ENCODE peak calls at places on chromosome X, in six cellular contexts. E is AG10803, A is GM19239, R is iPS-NIHi11, V is omental fat pad, J is posterior vena cava. F is an unnamed sample.

GRCh38 chrX:33831211-33831610 is 300.9 kb downstream of the FAM47A start:
- DNase-seq in A (no peak), E (no peak), V (no peak), R (no peak), J (no peak), F (no peak)

GRCh38 chrX:43557792-43558191 is 98.3 kb upstream of the MAOA start:
- DNase-seq in A (peak; percentile 9), E (peak; percentile 41), R (peak; percentile 41), J (no peak), V (no peak), F (peak; percentile 1)

GRCh38 chrX:3268804-3269203 is 77.6 kb downstream of the MXRA5 start:
- DNase-seq in V (no peak), A (no peak), E (peak; percentile 75), J (no peak), R (no peak), F (no peak)

GRCh38 chrX:130413415-130413814 is 11.6 kb downstream of the RBMX2 start:
- DNase-seq in E (peak; percentile 38), V (no peak), J (no peak), A (no peak), R (no peak), F (peak; percentile 55)

GRCh38 chrX:141341341-141341740 is 99.0 kb upstream of the SPANXC start:
- DNase-seq in J (no peak), V (no peak), A (no peak), E (peak; percentile 63), R (no peak), F (no peak)

GRCh38 chrX:130984782-130985181 is 73.4 kb upstream of the ARHGAP36 start:
- DNase-seq in R (peak; percentile 7), V (no peak), A (no peak), E (no peak), J (no peak), F (no peak)

GRCh38 chrX:10360121-10360520 is 203.3 kb downstream of the CLCN4 start:
- DNase-seq in E (peak; percentile 0), V (no peak), J (no peak), A (no peak), R (no peak), F (no peak)

GRCh38 chrX:20521245-20521644 is 254.5 kb upstream of the RPS6KA3 start:
- DNase-seq in J (no peak), R (no peak), V (no peak), E (peak; percentile 63), A (no peak), F (no peak)

GRCh38 chrX:133685806-133686205 is 270.5 kb upstream of the GPC4 start:
- DNase-seq in E (no peak), R (peak; percentile 19), V (no peak), A (no peak), J (no peak), F (no peak)

GRCh38 chrX:43510194-43510593 is 145.9 kb upstream of the MAOA start:
- DNase-seq in J (no peak), R (no peak), V (no peak), A (no peak), E (no peak), F (no peak)

GRCh38 chrX:31209005-31209612 is 137.3 kb upstream of the FTHL17 start:
- DNase-seq in J (no peak), E (no peak), V (no peak), R (no peak), A (no peak), F (no peak)

GRCh38 chrX:153875391-153876111 is 10.4 kb downstream of the L1CAM start:
- DNase-seq in J (peak; percentile 87), A (peak; percentile 62), R (peak; percentile 79), V (peak; percentile 35), E (peak; percentile 8), F (peak; percentile 4)

GRCh38 chrX:70139736-70140135 is 6.5 kb downstream of the IGBP1 start:
- DNase-seq in V (no peak), A (no peak), E (no peak), R (no peak), J (no peak), F (no peak)

GRCh38 chrX:23660766-23661132 is 6.5 kb upstream of the PRDX4 start:
- DNase-seq in R (no peak), A (no peak), E (no peak), J (no peak), V (no peak), F (no peak)